ENCODE peak calls at places on chromosomes 2 and 18, in eight cellular contexts. Y is NCI-H446; D is SHP77 treated with DMSO at 0.1 percent for 48 hours; B is fibroblast of the aortic adventitia; A is left lobe of liver; P is T-helper 2 cell treated with Interferon-gamma antibody and Interleukin-4, amounts not matched to agents 5 μg/mL and 100 μg/mL, for 36 hours; C is stimulated activated CD8-positive, alpha-beta memory T cell treated with anti-CD3 and anti-CD28 coated beads, Interleukin-15, amount 100 ng/mL, for 24 hours; N is astrocyte of the cerebellum. M is an unnamed sample.

GRCh38 chr18:30328839-30329238 is 713.7 kb downstream of the DSC3 start:
- DNase-seq in C (no peak), Y (no peak), B (no peak), N (no peak), D (no peak), A (no peak), P (no peak), M (no peak)

GRCh38 chr2:236659758-236660150 is 90.1 kb downstream of the ACKR3 start:
- DNase-seq in A (no peak), Y (peak), D (no peak), C (no peak), B (peak), N (peak), P (no peak), M (peak)

GRCh38 chr2:154608438-154608837 is 90.1 kb upstream of the KCNJ3 start:
- DNase-seq in P (no peak), B (no peak), D (no peak), C (no peak), Y (no peak), N (no peak), A (no peak), M (no peak)

GRCh38 chr18:2411381-2411977 is 159.8 kb downstream of the METTL4 start:
- DNase-seq in N (peak), A (no peak), B (peak), C (no peak), Y (no peak), P (no peak), D (no peak), M (no peak)

GRCh38 chr2:227890495-227891079 is 19.2 kb downstream of the DAW1 start:
- DNase-seq in B (peak), C (no peak), Y (no peak), N (peak), D (peak), P (no peak), A (no peak), M (peak)

GRCh38 chr2:70936165-70936978 is 672 bp downstream of the ATP6V1B1 start:
- DNase-seq in D (no peak), P (no peak), B (no peak), Y (no peak), C (no peak), A (peak), N (no peak), M (no peak)

GRCh38 chr2:15719566-15720313 is 128.1 kb downstream of the DDX1 start:
- DNase-seq in A (no peak), C (no peak), Y (no peak), N (no peak), B (no peak), P (no peak), D (no peak), M (no peak)

GRCh38 chr2:195018462-195018861 is 638.6 kb upstream of the SLC39A10 start:
- DNase-seq in C (no peak), B (no peak), A (no peak), Y (no peak), N (no peak), P (no peak), D (no peak), M (no peak)

GRCh38 chr2:17620280-17620679 is 79.8 kb downstream of the VSNL1 start:
- DNase-seq in B (peak), N (no peak), A (no peak), Y (peak), P (no peak), D (no peak), C (no peak), M (peak)

GRCh38 chr2:96308248-96308647 is 2.9 kb upstream of the SNRNP200 start:
- DNase-seq in Y (no peak), D (no peak), C (no peak), B (no peak), A (no peak), P (no peak), N (no peak), M (no peak)

GRCh38 chr18:42784612-42785011 is 330.9 kb downstream of the RIT2 start:
- DNase-seq in A (no peak), B (no peak), Y (no peak), C (no peak), P (no peak), D (no peak), N (no peak), M (no peak)

GRCh38 chr2:54964271-54964670 is 86.0 kb downstream of the RTN4 start:
- DNase-seq in Y (no peak), C (no peak), B (peak), N (peak), D (no peak), P (no peak), A (no peak), M (peak)

GRCh38 chr2:172574965-172575364 is 19.1 kb downstream of the PDK1 start:
- DNase-seq in A (no peak), D (no peak), N (no peak), C (no peak), B (no peak), P (no peak), Y (no peak), M (no peak)

GRCh38 chr18:7561907-7562460 is 5.1 kb upstream of the PTPRM start:
- DNase-seq in N (no peak), P (no peak), D (no peak), Y (no peak), A (no peak), B (no peak), C (no peak), M (no peak)

GRCh38 chr2:32641180-32641579 is 13.3 kb downstream of the TTC27 start:
- DNase-seq in C (no peak), A (no peak), N (no peak), D (no peak), P (no peak), Y (no peak), B (no peak), M (no peak)

GRCh38 chr2:62319061-62319460 is 123.1 kb downstream of the B3GNT2 start:
- DNase-seq in N (no peak), B (no peak), Y (no peak), D (no peak), P (no peak), C (no peak), A (no peak), M (no peak)

GRCh38 chr2:58562281-58562680 is 321.2 kb upstream of the FANCL start:
- DNase-seq in A (no peak), D (no peak), C (no peak), P (no peak), Y (no peak), B (no peak), N (peak), M (no peak)

GRCh38 chr2:107218208-107218607 is 332.2 kb upstream of the ST6GAL2 start:
- DNase-seq in D (no peak), Y (no peak), P (no peak), N (no peak), C (no peak), B (no peak), A (no peak), M (no peak)

GRCh38 chr2:216151313-216152030 is 42.3 kb downstream of the XRCC5 start:
- DNase-seq in N (no peak), B (peak), D (no peak), A (no peak), Y (no peak), P (no peak), C (no peak), M (peak)

GRCh38 chr2:169513926-169514325 is 4.4 kb downstream of the KLHL41 start:
- DNase-seq in N (no peak), B (no peak), A (no peak), D (no peak), C (no peak), P (no peak), Y (no peak), M (no peak)

GRCh38 chr2:95728878-95729511 is 137.2 kb downstream of the TRIM43 start:
- DNase-seq in Y (no peak), A (peak), D (peak), P (peak), N (peak), C (no peak), B (peak), M (peak)

GRCh38 chr2:133581027-133581760 is 12.9 kb upstream of the NCKAP5 start:
- DNase-seq in N (no peak), A (peak), Y (no peak), D (peak), C (no peak), B (peak), P (no peak), M (no peak)

GRCh38 chr2:192230864-192231453 is 36.2 kb upstream of the TMEFF2 start:
- DNase-seq in Y (no peak), P (no peak), C (no peak), D (no peak), A (no peak), N (no peak), B (no peak), M (no peak)

GRCh38 chr18:12837747-12838146 is 46.3 kb downstream of the PTPN2 start:
- DNase-seq in D (no peak), P (no peak), N (no peak), B (peak), C (no peak), Y (no peak), A (no peak), M (peak)

GRCh38 chr2:177161741-177162440 is 50.7 kb upstream of the HNRNPA3 start:
- DNase-seq in C (no peak), A (no peak), N (no peak), D (no peak), B (peak), Y (peak), P (no peak), M (peak)

GRCh38 chr2:102155703-102156515 is 13.4 kb downstream of the IL1R1 start:
- DNase-seq in B (peak), P (no peak), D (no peak), A (peak), C (no peak), Y (no peak), N (no peak), M (peak)

GRCh38 chr18:48222118-48222517 is 187.1 kb downstream of the ZBTB7C start:
- DNase-seq in A (peak), Y (no peak), P (no peak), N (no peak), B (peak), D (peak), C (no peak), M (peak)

GRCh38 chr18:9433616-9434239 is 41.6 kb upstream of the RALBP1 start:
- DNase-seq in P (no peak), C (no peak), B (no peak), Y (no peak), N (no peak), A (no peak), D (no peak), M (no peak)

GRCh38 chr2:220434365-220434764 is 806.9 kb downstream of the SLC4A3 start:
- DNase-seq in C (no peak), B (peak), P (no peak), D (no peak), A (no peak), Y (no peak), N (peak), M (peak)

GRCh38 chr2:153477641-153478288 is 797 bp downstream of the RPRM start:
- DNase-seq in A (no peak), D (peak), N (no peak), B (no peak), P (no peak), Y (no peak), C (no peak), M (no peak)

GRCh38 chr2:237128026-237128703 is 42.5 kb downstream of the COPS8 start:
- DNase-seq in B (peak), N (peak), A (no peak), C (no peak), P (peak), D (no peak), Y (no peak), M (peak)

M was measured in fibroblast of mammary gland.